ENCODE peak calls at places on chromosomes 4 and X, in eight cellular contexts. G is AG08396, Q is RWPE1, A is posterior cingulate gyrus, L is Calu3, O is choroid plexus epithelial cell, M is NCI-H1436, Z is EL. S is an unnamed sample.

GRCh38 chr4:150828159-150828558 is 186.9 kb downstream of the LRBA start:
- DNase-seq in G (no peak), Q (no peak), A (no peak), L (no peak), O (no peak), M (no peak), Z (no peak), S (no peak)

GRCh38 chr4:8722556-8722955 is 130.0 kb downstream of the CPZ start:
- DNase-seq in G (no peak), Q (no peak), A (no peak), L (no peak), O (no peak), M (no peak), Z (no peak), S (no peak)

GRCh38 chrX:151713859-151714258 is 2.0 kb upstream of the FATE1 start:
- DNase-seq in G (peak), Q (peak), A (no peak), L (peak), O (peak), M (no peak), Z (peak), S (no peak)

GRCh38 chr4:101103381-101104142 is 243.8 kb downstream of the PPP3CA start:
- DNase-seq in G (no peak), Q (no peak), A (no peak), L (no peak), O (peak), M (no peak), Z (no peak), S (no peak)

GRCh38 chrX:20378291-20378920 is 111.7 kb upstream of the RPS6KA3 start:
- DNase-seq in G (peak), Q (peak), A (no peak), L (peak), O (no peak), M (no peak), Z (peak), S (peak)

GRCh38 chr4:40256329-40256728 is 59.5 kb downstream of the RHOH start:
- DNase-seq in G (no peak), Q (peak), A (no peak), L (no peak), O (no peak), M (no peak), Z (no peak), S (no peak)

GRCh38 chr4:59936566-59936965 is 1263.6 kb upstream of the ADGRL3 start:
- DNase-seq in G (no peak), Q (no peak), A (no peak), L (no peak), O (no peak), M (peak), Z (no peak), S (no peak)

GRCh38 chr4:20272411-20272872 is 20.7 kb downstream of the SLIT2 start:
- DNase-seq in G (no peak), Q (no peak), A (no peak), L (no peak), O (no peak), M (no peak), Z (peak), S (peak)

GRCh38 chr4:185382754-185383153 is 13.0 kb downstream of the LRP2BP start:
- DNase-seq in G (no peak), Q (no peak), A (no peak), L (no peak), O (no peak), M (no peak), Z (no peak), S (no peak)

GRCh38 chrX:48493890-48494364 is 14.9 kb upstream of the PORCN start:
- DNase-seq in G (no peak), Q (no peak), A (peak), L (peak), O (peak), M (no peak), Z (peak), S (peak)

GRCh38 chr4:107931775-107932321 is 499 bp downstream of the CYP2U1 start:
- DNase-seq in G (no peak), Q (no peak), A (no peak), L (no peak), O (no peak), M (no peak), Z (no peak), S (no peak)

GRCh38 chr4:13294961-13295605 is 189.1 kb downstream of the RAB28 start:
- DNase-seq in G (no peak), Q (no peak), A (no peak), L (no peak), O (no peak), M (no peak), Z (no peak), S (peak)

GRCh38 chr4:56757821-56758400 is 63.6 kb downstream of the SPINK2 start:
- DNase-seq in G (peak), Q (peak), A (peak), L (peak), O (peak), M (no peak), Z (peak), S (peak)

GRCh38 chr4:72295966-72296557 is 264.3 kb downstream of the NPFFR2 start:
- DNase-seq in G (peak), Q (peak), A (no peak), L (no peak), O (peak), M (no peak), Z (peak), S (peak)

GRCh38 chr4:109977854-109978501 is 65.3 kb downstream of the EGF start:
- DNase-seq in G (peak), Q (peak), A (no peak), L (peak), O (peak), M (no peak), Z (peak), S (peak)

S was measured in amniotic epithelial cell.